ENCODE peak calls at places on chromosomes 11 and 22, in nine cellular contexts. I, G, R, F, W, H, T, Q and Y are unnamed samples.

GRCh38 chr22:44108076-44108475 is 72.6 kb upstream of the PARVG start:
- DNase-seq in I (no peak), G (no peak), R (no peak), F (no peak), W (no peak), H (no peak), T (no peak), Q (no peak), Y (no peak)

GRCh38 chr22:23835773-23836144 is 3.0 kb downstream of the DERL3 start:
- DNase-seq in I (no peak), G (no peak), R (no peak), F (no peak), W (no peak), H (no peak), T (no peak), Q (no peak), Y (no peak)

GRCh38 chr11:121105063-121105480 is 4.0 kb downstream of the TECTA start:
- DNase-seq in I (peak; percentile 33), G (no peak), R (no peak), F (no peak), W (no peak), H (no peak), T (no peak), Q (no peak), Y (no peak)

GRCh38 chr11:10666556-10666955 is 27.0 kb downstream of the IRAG1 start:
- DNase-seq in I (no peak), G (no peak), R (no peak), F (no peak), W (no peak), H (peak; percentile 60), T (no peak), Q (no peak), Y (no peak)

GRCh38 chr22:46578824-46579561 is 41.2 kb upstream of the GRAMD4 start:
- DNase-seq in I (peak; percentile 71), G (no peak), R (peak; percentile 60), F (no peak), W (no peak), H (peak; percentile 37), T (no peak), Q (no peak), Y (no peak)

GRCh38 chr22:25757686-25758085 is 15.7 kb downstream of the MYO18B start:
- DNase-seq in I (no peak), G (no peak), R (no peak), F (no peak), W (no peak), H (no peak), T (no peak), Q (no peak), Y (no peak)

GRCh38 chr22:25100972-25101371 is 98.7 kb upstream of the CRYBB3 start:
- DNase-seq in I (no peak), G (no peak), R (no peak), F (no peak), W (no peak), H (no peak), T (no peak), Q (no peak), Y (no peak)

GRCh38 chr22:35446365-35446764 is 46.4 kb downstream of the MCM5 start:
- DNase-seq in I (no peak), G (peak; percentile 77), R (peak; percentile 57), F (no peak), W (no peak), H (peak; percentile 97), T (no peak), Q (peak; percentile 25), Y (peak; percentile 52)

GRCh38 chr11:67617243-67617953 is 10.7 kb downstream of the NDUFV1 start:
- DNase-seq in I (no peak), G (no peak), R (no peak), F (no peak), W (no peak), H (no peak), T (no peak), Q (no peak), Y (no peak)

GRCh38 chr11:130118165-130118564 is 41.4 kb upstream of the ST14 start:
- DNase-seq in I (no peak), G (no peak), R (no peak), F (no peak), W (no peak), H (no peak), T (no peak), Q (no peak), Y (no peak)

GRCh38 chr11:127950162-127950561 is 637.2 kb downstream of the ETS1 start:
- DNase-seq in I (no peak), G (no peak), R (no peak), F (no peak), W (no peak), H (no peak), T (no peak), Q (no peak), Y (no peak)

GRCh38 chr22:39802682-39803081 is 90.9 kb downstream of the ENTHD1 start:
- DNase-seq in I (no peak), G (no peak), R (no peak), F (no peak), W (no peak), H (no peak), T (no peak), Q (no peak), Y (no peak)

GRCh38 chr11:19714387-19715363 is 2.0 kb downstream of the NAV2 start:
- DNase-seq in I (peak; percentile 34), G (peak; percentile 51), R (no peak), F (no peak), W (no peak), H (peak; percentile 89), T (no peak), Q (no peak), Y (no peak)

GRCh38 chr11:19711911-19712280 is 741 bp upstream of the NAV2 start:
- DNase-seq in I (no peak), G (no peak), R (peak; percentile 30), F (no peak), W (no peak), H (no peak), T (no peak), Q (no peak), Y (no peak)

GRCh38 chr11:19714093-19714386 is 1.4 kb downstream of the NAV2 start:
- DNase-seq in I (no peak), G (no peak), R (no peak), F (no peak), W (no peak), H (no peak), T (no peak), Q (no peak), Y (no peak)

GRCh38 chr11:19713221-19714092 is 820 bp downstream of the NAV2 start:
- DNase-seq in I (no peak), G (no peak), R (no peak), F (no peak), W (no peak), H (no peak), T (peak; percentile 54), Q (no peak), Y (no peak)

DNA sequence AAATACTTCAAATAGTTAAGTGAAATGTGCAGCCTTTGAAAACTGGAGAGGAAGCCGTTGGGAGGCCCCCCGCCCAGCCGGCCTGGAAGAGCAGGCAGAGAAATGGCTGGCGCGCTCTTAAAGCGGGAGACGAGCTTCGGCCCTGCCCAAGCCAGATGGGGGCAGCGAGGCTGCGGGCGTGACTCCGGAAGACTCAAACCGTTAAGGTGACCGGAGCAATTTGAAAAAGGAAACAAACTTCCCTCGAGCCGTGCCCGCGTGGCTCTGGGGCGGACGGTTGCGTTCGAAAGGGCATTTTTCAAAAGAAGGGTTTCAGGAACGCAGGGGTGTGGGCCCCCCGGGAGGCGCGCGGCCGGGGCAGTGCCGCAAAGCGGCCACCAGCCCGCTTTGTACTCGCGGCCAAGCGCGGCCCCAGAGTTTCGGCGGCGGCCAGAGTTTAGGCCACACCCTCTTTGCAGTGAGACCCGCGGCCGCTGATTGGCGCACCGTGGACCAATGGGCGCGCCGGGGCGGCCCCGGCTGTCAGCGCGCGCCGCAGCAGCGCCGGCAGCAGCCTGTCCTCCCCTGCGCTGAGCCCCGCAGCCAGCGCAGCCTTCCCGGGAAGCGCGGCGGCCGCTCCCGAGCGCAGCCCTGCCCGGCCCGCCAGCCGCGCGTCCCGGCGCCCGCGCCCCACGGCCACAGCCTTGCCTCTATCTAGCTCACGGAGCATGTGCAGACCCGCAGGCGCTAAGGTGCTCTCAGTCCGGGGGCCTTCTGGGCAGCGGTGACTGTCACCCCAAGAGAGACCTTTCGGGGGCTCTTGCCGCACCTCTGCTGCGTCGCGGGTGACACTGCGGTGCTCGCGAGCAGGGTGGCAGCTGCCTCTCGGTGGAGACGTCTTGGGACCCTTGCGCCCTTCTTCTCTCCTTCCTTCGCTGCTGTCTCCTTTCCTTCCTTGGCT is at the start of gene NAV2:
- DNase-seq in I (peak; percentile 92), G (peak; percentile 70), R (peak; percentile 91), F (peak; percentile 66), W (peak; percentile 88), H (peak; percentile 92), T (peak; percentile 80), Q (peak; percentile 78), Y (peak; percentile 65)
- TF ChIP-seq CTCF in I (no peak), G (no peak), R (no peak), F (no peak), W (peak; percentile 12), H (no peak), T (no peak), Q (no peak), Y (no peak)

DNA sequence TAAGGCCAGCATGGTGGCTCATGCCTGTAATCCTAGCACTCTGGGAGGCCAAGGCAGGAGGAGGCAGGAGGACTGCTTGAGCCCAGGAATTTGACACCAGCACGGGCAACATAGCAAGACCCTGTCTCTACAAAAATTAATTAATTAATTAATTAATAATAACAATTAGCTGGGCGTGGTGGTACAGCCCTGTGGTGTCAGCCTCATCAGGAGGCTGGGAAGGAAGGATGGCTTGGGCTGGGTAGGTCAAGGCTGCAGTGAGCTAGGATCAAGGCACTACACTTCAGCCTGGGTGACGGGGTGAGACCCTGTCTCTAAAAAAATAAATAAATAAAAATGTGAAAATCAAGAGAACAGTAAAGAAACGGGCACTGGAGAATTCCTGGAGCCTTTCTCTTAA is 1.3 kb downstream of the ARFGAP3 start:
- DNase-seq in I (no peak), G (no peak), R (no peak), F (no peak), W (no peak), H (no peak), T (no peak), Q (no peak), Y (no peak)
- H3K4me3 ChIP-seq in I (peak overlapping the region; percentile 64), G (peak overlapping the region; percentile 93), R (peak overlapping the region; percentile 86), F (peak overlapping the region; percentile 69), W (peak overlapping the region; percentile 89), H (peak overlapping the region; percentile 72), T (peak overlapping the region; percentile 85), Q (peak overlapping the region; percentile 91), Y (peak overlapping the region; percentile 78)

DNA sequence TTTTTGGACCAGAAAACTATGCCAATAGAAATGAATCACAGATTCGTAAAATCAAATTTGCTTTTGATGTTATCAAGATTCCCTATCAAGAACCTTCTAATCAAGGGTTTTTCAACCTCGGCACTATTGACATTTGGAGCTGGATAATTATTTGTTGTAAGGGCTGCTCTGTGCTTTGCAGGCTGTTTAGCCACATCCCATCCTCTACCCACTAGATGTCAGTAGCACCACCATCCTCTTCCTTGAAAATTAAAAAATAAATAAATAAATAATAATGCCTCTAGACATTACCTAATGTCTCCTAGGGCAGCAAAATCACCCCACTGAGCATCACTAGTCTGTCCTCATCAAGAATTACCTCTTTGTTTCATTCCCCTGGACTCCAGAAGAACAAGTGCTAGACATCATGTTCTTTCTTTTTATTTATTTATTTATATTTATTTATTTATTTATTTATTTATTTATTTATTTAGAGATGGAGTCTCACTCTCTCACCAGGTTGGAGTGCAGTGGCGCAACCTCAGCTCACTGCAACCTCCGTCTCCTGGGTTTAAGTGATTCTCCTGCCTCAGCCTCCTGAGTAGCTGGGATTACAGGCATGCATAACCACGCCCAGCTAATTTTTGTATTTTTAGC is 744.7 kb downstream of the KCNA4 start:
- DNase-seq in I (no peak), G (no peak), R (no peak), F (peak; percentile 38), W (no peak), H (peak; percentile 54), T (no peak), Q (peak; percentile 23), Y (no peak)
- TF ChIP-seq CTCF in I (no peak), G (peak; percentile 50), R (no peak), F (peak; percentile 46), W (no peak), H (peak; percentile 44), T (no peak), Q (peak; percentile 47), Y (peak; percentile 58)

GRCh38 chr11:86246293-86246675 is 1.7 kb downstream of the EED start:
- DNase-seq in I (no peak), G (no peak), R (no peak), F (no peak), W (no peak), H (no peak), T (no peak), Q (no peak), Y (no peak)
- H3K4me3 ChIP-seq in I (peak overlapping the region; percentile 61), G (peak overlapping the region; percentile 86), R (peak overlapping the region; percentile 89), F (peak overlapping the region; percentile 92), W (peak overlapping the region; percentile 80), H (peak overlapping the region; percentile 91), T (peak overlapping the region; percentile 100), Q (peak overlapping the region; percentile 76), Y (peak overlapping the region; percentile 98)